ENCODE peak calls at places on chromosomes 5 and 9, in four cellular contexts. U is substantia nigra, T is foreskin fibroblast, G is AG04450. F is an unnamed sample.

GRCh38 chr9:91714020-91714721 is 235.9 kb downstream of the ROR2 start:
- DNase-seq in G (peak), U (peak), T (peak), F (no peak)

GRCh38 chr5:220008-220407 is 1.9 kb downstream of the SDHA start:
- DNase-seq in U (no peak), T (no peak), G (no peak), F (no peak)

GRCh38 chr9:130640681-130641080 is 23.7 kb upstream of the PRDM12 start:
- DNase-seq in U (no peak), G (no peak), T (no peak), F (no peak)

GRCh38 chr9:93290495-93291434 is 106.8 kb downstream of the WNK2 start:
- DNase-seq in T (no peak), G (no peak), U (no peak), F (no peak)

GRCh38 chr5:43020294-43020711 is 19.8 kb downstream of the ANXA2R start:
- DNase-seq in T (no peak), G (no peak), U (no peak), F (no peak)

GRCh38 chr9:114273461-114273881 is 49.4 kb upstream of the ORM1 start:
- DNase-seq in G (no peak), U (no peak), T (no peak), F (no peak)

GRCh38 chr5:82334856-82335255 is 56.7 kb upstream of the RPS23 start:
- DNase-seq in G (peak), T (peak), U (no peak), F (peak)

GRCh38 chr5:159409801-159410200 is 79.5 kb upstream of the IL12B start:
- DNase-seq in T (no peak), G (no peak), U (no peak), F (no peak)

GRCh38 chr9:131537946-131538345 is 6.9 kb upstream of the UCK1 start:
- DNase-seq in G (no peak), T (no peak), U (no peak), F (no peak)

GRCh38 chr9:116494815-116495634 is 192.1 kb upstream of the TRIM32 start:
- DNase-seq in U (no peak), G (no peak), T (no peak), F (no peak)

GRCh38 chr9:133282454-133283238 is 7.6 kb upstream of the ABO start:
- DNase-seq in U (no peak), T (no peak), G (no peak), F (no peak)

GRCh38 chr9:127159949-127160610 is 37.6 kb upstream of the ANGPTL2 start:
- DNase-seq in U (no peak), T (no peak), G (no peak), F (no peak)

GRCh38 chr9:96758845-96759673 is 18.8 kb downstream of the ZNF510 start:
- DNase-seq in G (no peak), U (no peak), T (no peak), F (no peak)

GRCh38 chr9:26744362-26744965 is 148.1 kb downstream of the CAAP1 start:
- DNase-seq in U (no peak), G (no peak), T (no peak), F (no peak)

GRCh38 chr9:630817-631216 is 210.7 kb upstream of the DMRT1 start:
- DNase-seq in U (no peak), G (no peak), T (no peak), F (no peak)

GRCh38 chr5:157198277-157199058 is 17.8 kb downstream of the ITK start:
- DNase-seq in U (no peak), G (no peak), T (no peak), F (no peak)

GRCh38 chr9:34552606-34552981 is 29.8 kb upstream of the ENHO start:
- DNase-seq in T (no peak), U (no peak), G (no peak), F (no peak)

GRCh38 chr5:2250365-2250950 is 367.7 kb upstream of the IRX4 start:
- DNase-seq in T (no peak), U (no peak), G (no peak), F (no peak)

GRCh38 chr9:31183866-31184265 is 1200.6 kb upstream of the ACO1 start:
- DNase-seq in U (no peak), T (no peak), G (no peak), F (no peak)

GRCh38 chr9:73023025-73023541 is 70.2 kb upstream of the ALDH1A1 start:
- DNase-seq in U (peak), G (peak), T (peak), F (peak)

GRCh38 chr5:143206194-143207053 is 197.1 kb downstream of the NR3C1 start:
- DNase-seq in U (no peak), T (no peak), G (no peak), F (no peak)

GRCh38 chr5:142104491-142104890 is 4.1 kb upstream of the NDFIP1 start:
- DNase-seq in U (no peak), T (no peak), G (no peak), F (no peak)

GRCh38 chr5:84384604-84385575 is at the start of gene EDIL3:
- DNase-seq in T (no peak), G (no peak), U (peak), F (no peak)

GRCh38 chr9:129868571-129869486 is 33.6 kb downstream of the USP20 start:
- DNase-seq in T (no peak), G (no peak), U (no peak), F (no peak)

GRCh38 chr9:123562844-123563346 is 206.9 kb downstream of the CRB2 start:
- DNase-seq in G (peak), U (peak), T (peak), F (peak)

GRCh38 chr9:123778232-123778902 is 151.6 kb downstream of the DENND1A start:
- DNase-seq in T (no peak), U (no peak), G (no peak), F (no peak)

GRCh38 chr5:160011471-160011870 is 2.5 kb downstream of the TTC1 start:
- DNase-seq in T (no peak), U (no peak), G (no peak), F (no peak)

GRCh38 chr9:13118294-13118693 is 161.2 kb downstream of the MPDZ start:
- DNase-seq in U (no peak), T (no peak), G (no peak), F (no peak)

GRCh38 chr9:69421908-69422801 is 97.1 kb downstream of the ENTREP1 start:
- DNase-seq in U (peak), G (peak), T (peak), F (peak)

GRCh38 chr9:98132806-98133631 is 14.0 kb upstream of the TRIM14 start:
- DNase-seq in U (no peak), T (no peak), G (no peak), F (no peak)

GRCh38 chr9:135158572-135158937 is 71.1 kb downstream of the OLFM1 start:
- DNase-seq in U (no peak), T (no peak), G (no peak), F (no peak)

GRCh38 chr5:55234171-55234700 is 828 bp upstream of the CCNO start:
- DNase-seq in G (no peak), T (no peak), U (no peak), F (no peak)

GRCh38 chr5:157100140-157100679 is 8.6 kb downstream of the HAVCR2 start:
- DNase-seq in T (peak), G (no peak), U (no peak), F (peak)

GRCh38 chr5:17398439-17398838 is 99.6 kb upstream of the TAF11L2 start:
- DNase-seq in U (no peak), G (peak), T (peak), F (peak)

GRCh38 chr5:41418220-41419031 is 92.0 kb downstream of the PLCXD3 start:
- DNase-seq in T (peak), U (no peak), G (peak), F (no peak)

GRCh38 chr5:7793861-7794260 is 57.1 kb downstream of the CFAP90 start:
- DNase-seq in U (no peak), G (no peak), T (no peak), F (no peak)

GRCh38 chr5:126384985-126385384 is 38.2 kb upstream of the GRAMD2B start:
- DNase-seq in T (peak), G (no peak), U (no peak), F (peak)

GRCh38 chr5:154446183-154447073 is 631 bp downstream of the SAP30L start:
- DNase-seq in U (peak), T (peak), G (no peak), F (no peak)

GRCh38 chr5:172672696-172673095 is 31.6 kb downstream of the NEURL1B start:
- DNase-seq in G (no peak), U (no peak), T (no peak), F (no peak)

GRCh38 chr9:125631391-125632085 is 75.5 kb downstream of the MAPKAP1 start:
- DNase-seq in G (no peak), U (no peak), T (peak), F (no peak)

F was measured in AG09309.